ENCODE peak calls at places on chromosomes 3 and 15, in ten cellular contexts. Q, L, K, Z, D, B, N, C, O and G are unnamed samples.

GRCh38 chr3:65432388-65433003 is 606.2 kb downstream of the MAGI1 start:
- DNase-seq in Q (no peak), L (no peak), K (no peak), Z (no peak), D (no peak), B (no peak), N (no peak), C (no peak), O (no peak), G (peak; percentile 2)

GRCh38 chr3:145854486-145854885 is 306.5 kb downstream of the PLOD2 start:
- DNase-seq in Q (no peak), L (no peak), K (no peak), Z (no peak), D (no peak), B (no peak), N (no peak), C (no peak), O (no peak), G (no peak)

GRCh38 chr3:114706591-114707224 is 412.9 kb downstream of the TIGIT start:
- DNase-seq in Q (peak; percentile 2), L (peak; percentile 2), K (no peak), Z (peak; percentile 68), D (no peak), B (no peak), N (no peak), C (no peak), O (no peak), G (peak; percentile 31)

GRCh38 chr15:89500397-89501270 is 4.3 kb upstream of the RHCG start:
- DNase-seq in Q (no peak), L (no peak), K (no peak), Z (no peak), D (no peak), B (no peak), N (no peak), C (no peak), O (peak; percentile 47), G (no peak)

GRCh38 chr15:56038015-56038414 is 44.6 kb upstream of the NEDD4 start:
- DNase-seq in Q (no peak), L (peak; percentile 31), K (no peak), Z (no peak), D (no peak), B (no peak), N (no peak), C (no peak), O (no peak), G (no peak)

GRCh38 chr15:78242128-78242527 is 7.8 kb upstream of the ACSBG1 start:
- DNase-seq in Q (peak; percentile 68), L (peak; percentile 58), K (no peak), Z (no peak), D (peak; percentile 57), B (no peak), N (no peak), C (no peak), O (no peak), G (peak; percentile 62)

GRCh38 chr3:27615555-27615954 is 106.6 kb downstream of the EOMES start:
- DNase-seq in Q (no peak), L (no peak), K (no peak), Z (no peak), D (no peak), B (no peak), N (no peak), C (no peak), O (no peak), G (no peak)

GRCh38 chr15:93298901-93299300 is 209.9 kb upstream of the RGMA start:
- DNase-seq in Q (no peak), L (peak; percentile 93), K (peak; percentile 81), Z (peak; percentile 29), D (peak; percentile 18), B (peak; percentile 89), N (no peak), C (no peak), O (no peak), G (no peak)

GRCh38 chr3:12479919-12480425 is 4.3 kb upstream of the TSEN2 start:
- DNase-seq in Q (peak; percentile 72), L (peak; percentile 67), K (no peak), Z (no peak), D (peak; percentile 86), B (no peak), N (no peak), C (peak; percentile 78), O (no peak), G (peak; percentile 61)

GRCh38 chr3:10561162-10561561 is 55.8 kb upstream of the ATP2B2 start:
- DNase-seq in Q (no peak), L (no peak), K (no peak), Z (no peak), D (no peak), B (no peak), N (no peak), C (no peak), O (peak; percentile 72), G (no peak)

GRCh38 chr3:177640319-177640997 is 443.2 kb upstream of the TBL1XR1 start:
- DNase-seq in Q (no peak), L (peak; percentile 31), K (no peak), Z (no peak), D (no peak), B (no peak), N (no peak), C (no peak), O (no peak), G (no peak)

GRCh38 chr3:51710631-51711351 is 3.9 kb downstream of the GRM2 start:
- DNase-seq in Q (no peak), L (no peak), K (no peak), Z (no peak), D (peak; percentile 3), B (no peak), N (peak; percentile 39), C (peak; percentile 16), O (peak; percentile 62), G (no peak)

GRCh38 chr3:54859204-54859603 is 68.7 kb downstream of the LRTM1 start:
- DNase-seq in Q (no peak), L (no peak), K (no peak), Z (no peak), D (no peak), B (no peak), N (no peak), C (no peak), O (no peak), G (no peak)

GRCh38 chr15:69222002-69222474 is 61.6 kb downstream of the GLCE start:
- DNase-seq in Q (no peak), L (no peak), K (no peak), Z (no peak), D (no peak), B (no peak), N (no peak), C (no peak), O (no peak), G (no peak)

GRCh38 chr15:35723852-35724251 is 177.9 kb upstream of the DPH6 start:
- DNase-seq in Q (no peak), L (no peak), K (no peak), Z (no peak), D (no peak), B (no peak), N (no peak), C (no peak), O (no peak), G (no peak)

GRCh38 chr3:48687220-48687678 is 1.5 kb upstream of the NCKIPSD start:
- DNase-seq in Q (no peak), L (no peak), K (no peak), Z (no peak), D (no peak), B (no peak), N (no peak), C (no peak), O (no peak), G (no peak)
- TF ChIP-seq POLR2A in Q (peak; percentile 44), L (no peak), K (no peak), Z (no peak), D (no peak), B (no peak), N (no peak), C (no peak), O (no peak), G (no peak)

DNA sequence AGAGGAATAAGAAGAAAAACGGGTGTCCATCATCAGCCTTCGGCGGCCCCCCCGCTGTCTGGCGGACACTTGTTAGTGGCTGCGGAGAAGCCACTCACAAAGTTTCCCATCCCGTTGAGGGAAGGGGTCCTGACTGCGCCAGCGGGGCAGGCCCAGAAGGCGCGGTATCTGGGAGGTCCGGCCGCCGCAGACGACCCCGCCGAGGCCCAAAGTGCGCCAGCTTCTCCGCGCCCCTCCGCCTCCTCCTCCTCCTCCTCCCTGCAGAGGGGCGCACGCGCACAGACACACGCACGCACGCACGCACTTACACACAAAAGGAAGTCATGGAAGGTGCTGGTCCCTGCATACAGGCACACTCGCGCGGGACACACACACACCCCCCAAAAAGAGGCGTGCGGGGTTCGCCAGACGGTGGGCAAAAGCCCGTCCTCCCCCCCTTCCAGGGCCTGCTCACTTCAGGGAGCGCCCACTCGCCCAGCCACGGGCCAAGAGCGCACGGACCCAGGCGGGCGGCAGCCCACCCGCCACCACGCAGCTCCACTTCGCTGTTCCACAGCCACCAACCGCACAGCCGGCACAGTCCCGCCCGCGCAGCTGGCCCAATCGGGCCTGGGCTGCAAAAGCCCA is 18.0 kb downstream of the ZNF148 start:
- DNase-seq in Q (no peak), L (peak; percentile 79), K (peak; percentile 22), Z (peak; percentile 55), D (peak; percentile 26), B (no peak), N (peak; percentile 76), C (peak; percentile 33), O (no peak), G (peak; percentile 61)
- TF ChIP-seq POLR2A in Q (no peak), L (peak; percentile 60), K (no peak), Z (peak; percentile 18), D (no peak), B (no peak), N (peak; percentile 51), C (no peak), O (no peak), G (no peak)

DNA sequence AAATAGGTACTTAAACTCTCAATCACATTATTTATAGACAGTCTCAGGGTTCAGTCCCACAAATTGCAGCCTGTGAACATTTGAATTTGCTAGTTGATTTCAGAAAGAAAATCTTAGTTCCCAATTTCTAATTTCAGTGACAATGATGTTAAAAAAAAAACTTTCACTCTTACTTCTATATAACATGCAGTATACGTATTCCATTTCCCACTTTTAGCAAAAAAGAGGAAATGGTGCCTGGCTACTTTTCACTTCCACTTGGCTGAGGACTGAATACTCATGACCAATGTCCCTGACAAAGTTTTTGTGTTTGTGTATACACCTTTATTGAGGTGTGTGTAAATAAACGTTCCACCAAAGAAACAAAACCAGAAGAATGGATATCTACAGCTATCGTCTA is 32.1 kb upstream of the XCR1 start:
- DNase-seq in Q (no peak), L (peak; percentile 26), K (no peak), Z (no peak), D (no peak), B (no peak), N (no peak), C (no peak), O (no peak), G (no peak)
- TF ChIP-seq POLR2A in Q (no peak), L (no peak), K (no peak), Z (no peak), D (no peak), B (no peak), N (no peak), C (no peak), O (no peak), G (no peak)

DNA sequence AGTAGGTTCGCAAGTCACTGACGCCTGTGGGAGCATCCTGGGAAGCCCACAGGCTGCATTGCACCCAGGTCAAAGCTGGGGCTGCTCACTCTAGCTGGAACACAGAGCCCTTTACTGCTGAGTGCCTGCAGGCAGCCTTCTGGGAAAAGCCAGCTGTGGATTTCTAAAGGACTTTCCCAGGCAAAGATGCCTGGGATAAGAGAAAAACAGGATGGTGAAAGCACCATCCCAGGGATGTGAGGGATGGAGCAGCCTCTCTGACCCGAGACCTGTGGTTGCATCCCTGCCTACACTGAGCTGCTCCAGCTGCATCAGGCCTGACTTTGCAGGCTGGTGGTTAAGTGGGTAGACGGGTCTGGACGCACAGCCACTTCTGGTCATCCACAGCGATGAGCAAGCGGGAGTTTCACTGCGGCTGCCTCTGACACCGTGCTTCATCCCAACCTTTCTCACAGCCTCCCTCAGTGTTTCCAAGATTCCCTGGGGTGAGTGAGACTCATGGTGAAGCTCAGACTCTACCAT is 52.5 kb upstream of the AMOTL2 start:
- DNase-seq in Q (no peak), L (no peak), K (no peak), Z (no peak), D (no peak), B (no peak), N (no peak), C (no peak), O (no peak), G (no peak)
- TF ChIP-seq POLR2A in Q (no peak), L (no peak), K (no peak), Z (no peak), D (no peak), B (no peak), N (no peak), C (no peak), O (no peak), G (no peak)